ENCODE peak calls at places on chromosomes 11 and 22, in five cellular contexts. One of them, this sample, is unnamed.
A peak's percentile ranks its signal among the peaks of the same experiment; 100 is the strongest.

GRCh38 chr11:76978818-76979217 is 55.4 kb upstream of the B3GNT6 start:
- DNase-seq in HTR-8/SVneo: no peak
- DNase-seq in GM12891: no peak
- DNase-seq in ELF-1: no peak
- DNase-seq in T-helper 9 cell: no peak
- DNase-seq in this sample: no peak

GRCh38 chr22:27378994-27379393 is 422.6 kb downstream of the MN1 start:
- DNase-seq in GM12891: no peak
- DNase-seq in HTR-8/SVneo: no peak
- DNase-seq in ELF-1: no peak
- DNase-seq in T-helper 9 cell: no peak
- DNase-seq in this sample: no peak

GRCh38 chr11:72202571-72202970 is 10.6 kb downstream of the FOLR1 start:
- DNase-seq in GM12891: no peak
- DNase-seq in T-helper 9 cell: no peak
- DNase-seq in ELF-1: no peak
- DNase-seq in HTR-8/SVneo: no peak
- DNase-seq in this sample: no peak

GRCh38 chr11:72069787-72070251 is 10.5 kb downstream of the NUMA1 start:
- DNase-seq in GM12891: no peak
- DNase-seq in ELF-1: peak; percentile 53
- DNase-seq in HTR-8/SVneo: peak; percentile 84
- DNase-seq in T-helper 9 cell: no peak
- DNase-seq in this sample: no peak

GRCh38 chr11:60970369-60970774 is 1.1 kb upstream of the CD6 start:
- DNase-seq in HTR-8/SVneo: no peak
- DNase-seq in GM12891: peak; percentile 58
- DNase-seq in T-helper 9 cell: peak; percentile 81
- DNase-seq in ELF-1: peak; percentile 61
- DNase-seq in this sample: peak; percentile 50

GRCh38 chr22:36419177-36419911 is 31.6 kb upstream of the MYH9 start:
- DNase-seq in ELF-1: peak; percentile 89
- DNase-seq in HTR-8/SVneo: no peak
- DNase-seq in T-helper 9 cell: no peak
- DNase-seq in GM12891: no peak
- DNase-seq in this sample: no peak

GRCh38 chr11:122229078-122229477 is 113.1 kb upstream of the BLID start:
- DNase-seq in HTR-8/SVneo: no peak
- DNase-seq in T-helper 9 cell: no peak
- DNase-seq in ELF-1: no peak
- DNase-seq in GM12891: no peak
- DNase-seq in this sample: no peak

GRCh38 chr11:44601471-44602370 is 36.3 kb downstream of the CD82 start:
- DNase-seq in ELF-1: no peak
- DNase-seq in HTR-8/SVneo: no peak
- DNase-seq in GM12891: no peak
- DNase-seq in T-helper 9 cell: no peak
- DNase-seq in this sample: no peak

GRCh38 chr22:17199131-17199731 is 20.0 kb downstream of the ADA2 start:
- DNase-seq in GM12891: no peak
- DNase-seq in ELF-1: peak; percentile 90
- DNase-seq in HTR-8/SVneo: no peak
- DNase-seq in T-helper 9 cell: no peak
- DNase-seq in this sample: peak; percentile 39

GRCh38 chr22:41177040-41177625 is 28.0 kb upstream of the L3MBTL2 start:
- DNase-seq in ELF-1: no peak
- DNase-seq in HTR-8/SVneo: no peak
- DNase-seq in T-helper 9 cell: no peak
- DNase-seq in GM12891: no peak
- DNase-seq in this sample: no peak

GRCh38 chr11:34337016-34337415 is 20.8 kb downstream of the ABTB2 start:
- DNase-seq in T-helper 9 cell: no peak
- DNase-seq in GM12891: no peak
- DNase-seq in ELF-1: no peak
- DNase-seq in HTR-8/SVneo: no peak
- DNase-seq in this sample: no peak

GRCh38 chr22:37126882-37127281 is 17.4 kb upstream of the TMPRSS6 start:
- DNase-seq in GM12891: no peak
- DNase-seq in T-helper 9 cell: no peak
- DNase-seq in HTR-8/SVneo: no peak
- DNase-seq in ELF-1: peak; percentile 34
- DNase-seq in this sample: no peak

GRCh38 chr22:30636226-30637077 is 871 bp downstream of the SLC35E4 start:
- DNase-seq in T-helper 9 cell: no peak
- DNase-seq in ELF-1: peak; percentile 68
- DNase-seq in HTR-8/SVneo: no peak
- DNase-seq in GM12891: no peak
- DNase-seq in this sample: no peak

GRCh38 chr11:10493041-10493663 is 38.1 kb downstream of the AMPD3 start:
- DNase-seq in T-helper 9 cell: no peak
- DNase-seq in ELF-1: no peak
- DNase-seq in HTR-8/SVneo: no peak
- DNase-seq in GM12891: no peak
- DNase-seq in this sample: no peak

GRCh38 chr22:38180841-38181452 is 683 bp downstream of the PLA2G6 start:
- DNase-seq in GM12891: no peak
- DNase-seq in ELF-1: peak; percentile 81
- DNase-seq in T-helper 9 cell: peak; percentile 29
- DNase-seq in HTR-8/SVneo: no peak
- DNase-seq in this sample: no peak

GRCh38 chr11:116112031-116112935 is 608.1 kb upstream of the CADM1 start:
- DNase-seq in T-helper 9 cell: no peak
- DNase-seq in GM12891: no peak
- DNase-seq in ELF-1: no peak
- DNase-seq in HTR-8/SVneo: no peak
- DNase-seq in this sample: no peak

GRCh38 chr11:64844330-64845124 is at the start of gene CDC42BPG:
- DNase-seq in ELF-1: peak; percentile 66
- DNase-seq in GM12891: peak; percentile 91
- DNase-seq in T-helper 9 cell: peak; percentile 65
- DNase-seq in HTR-8/SVneo: peak; percentile 61
- DNase-seq in this sample: peak; percentile 94

GRCh38 chr22:25090225-25090651 is 109.4 kb upstream of the CRYBB3 start:
- DNase-seq in HTR-8/SVneo: no peak
- DNase-seq in ELF-1: no peak
- DNase-seq in T-helper 9 cell: no peak
- DNase-seq in GM12891: no peak
- DNase-seq in this sample: no peak

GRCh38 chr22:46977656-46978343 is 215.3 kb downstream of the TBC1D22A start:
- DNase-seq in GM12891: no peak
- DNase-seq in ELF-1: peak; percentile 24
- DNase-seq in T-helper 9 cell: no peak
- DNase-seq in HTR-8/SVneo: no peak
- DNase-seq in this sample: no peak

GRCh38 chr22:19448076-19448607 is 631 bp upstream of the C22orf39 start:
- DNase-seq in HTR-8/SVneo: peak; percentile 48
- DNase-seq in GM12891: peak; percentile 53
- DNase-seq in ELF-1: no peak
- DNase-seq in T-helper 9 cell: peak; percentile 5
- DNase-seq in this sample: peak; percentile 58

GRCh38 chr11:104694259-104695070 is 203.8 kb downstream of the CASP12 start:
- DNase-seq in ELF-1: peak; percentile 2
- DNase-seq in GM12891: no peak
- DNase-seq in HTR-8/SVneo: peak; percentile 36
- DNase-seq in T-helper 9 cell: no peak
- DNase-seq in this sample: no peak

GRCh38 chr22:40263191-40263590 is 83.1 kb upstream of the ADSL start:
- DNase-seq in HTR-8/SVneo: no peak
- DNase-seq in ELF-1: no peak
- DNase-seq in T-helper 9 cell: no peak
- DNase-seq in GM12891: peak; percentile 17
- DNase-seq in this sample: no peak

GRCh38 chr22:46542011-46542985 is 4.9 kb upstream of the CELSR1 start:
- DNase-seq in ELF-1: peak; percentile 85
- DNase-seq in HTR-8/SVneo: peak; percentile 90
- DNase-seq in GM12891: peak; percentile 95
- DNase-seq in T-helper 9 cell: peak; percentile 54
- DNase-seq in this sample: no peak

GRCh38 chr11:129259950-129260349 is 67.8 kb upstream of the ARHGAP32 start:
- DNase-seq in T-helper 9 cell: no peak
- DNase-seq in ELF-1: no peak
- DNase-seq in HTR-8/SVneo: no peak
- DNase-seq in GM12891: no peak
- DNase-seq in this sample: no peak

GRCh38 chr11:127074151-127074761 is 73.7 kb upstream of the KIRREL3 start:
- DNase-seq in T-helper 9 cell: no peak
- DNase-seq in HTR-8/SVneo: peak; percentile 62
- DNase-seq in ELF-1: peak; percentile 52
- DNase-seq in GM12891: peak; percentile 11
- DNase-seq in this sample: peak; percentile 25

GRCh38 chr22:50656122-50657070 is 16.2 kb upstream of the SHANK3 start:
- DNase-seq in ELF-1: peak; percentile 34
- DNase-seq in GM12891: no peak
- DNase-seq in HTR-8/SVneo: peak; percentile 83
- DNase-seq in T-helper 9 cell: no peak
- DNase-seq in this sample: no peak

GRCh38 chr11:92413757-92414513 is 189.3 kb downstream of the FAT3 start:
- DNase-seq in HTR-8/SVneo: no peak
- DNase-seq in GM12891: no peak
- DNase-seq in T-helper 9 cell: no peak
- DNase-seq in ELF-1: no peak
- DNase-seq in this sample: no peak

GRCh38 chr11:2802389-2803185 is 83.0 kb downstream of the CDKN1C start:
- DNase-seq in T-helper 9 cell: no peak
- DNase-seq in HTR-8/SVneo: no peak
- DNase-seq in GM12891: no peak
- DNase-seq in ELF-1: no peak
- DNase-seq in this sample: no peak

GRCh38 chr11:117146521-117146920 is 2.4 kb downstream of the PAFAH1B2 start:
- DNase-seq in T-helper 9 cell: no peak
- DNase-seq in HTR-8/SVneo: no peak
- DNase-seq in GM12891: no peak
- DNase-seq in ELF-1: peak; percentile 60
- DNase-seq in this sample: no peak

GRCh38 chr11:44033411-44033850 is 14.3 kb upstream of the ACCSL start:
- DNase-seq in HTR-8/SVneo: no peak
- DNase-seq in T-helper 9 cell: no peak
- DNase-seq in GM12891: no peak
- DNase-seq in ELF-1: no peak
- DNase-seq in this sample: no peak

GRCh38 chr11:96391698-96392307 is 2.0 kb downstream of the JRKL start:
- DNase-seq in HTR-8/SVneo: no peak
- DNase-seq in GM12891: no peak
- DNase-seq in ELF-1: no peak
- DNase-seq in T-helper 9 cell: no peak
- DNase-seq in this sample: no peak

GRCh38 chr11:61791737-61792309 is 576 bp downstream of the TMEM258 start:
- DNase-seq in GM12891: no peak
- DNase-seq in HTR-8/SVneo: peak; percentile 71
- DNase-seq in ELF-1: peak; percentile 77
- DNase-seq in T-helper 9 cell: no peak
- DNase-seq in this sample: peak; percentile 59

GRCh38 chr11:96111308-96111707 is 187.4 kb upstream of the MTMR2 start:
- DNase-seq in ELF-1: no peak
- DNase-seq in T-helper 9 cell: no peak
- DNase-seq in HTR-8/SVneo: no peak
- DNase-seq in GM12891: no peak
- DNase-seq in this sample: no peak

GRCh38 chr11:64081663-64082442 is 46.1 kb downstream of the FLRT1 start:
- DNase-seq in GM12891: no peak
- DNase-seq in T-helper 9 cell: no peak
- DNase-seq in ELF-1: no peak
- DNase-seq in HTR-8/SVneo: no peak
- DNase-seq in this sample: peak; percentile 93

GRCh38 chr22:24459911-24460310 is 32.5 kb downstream of the ADORA2A start:
- DNase-seq in HTR-8/SVneo: no peak
- DNase-seq in GM12891: no peak
- DNase-seq in ELF-1: no peak
- DNase-seq in T-helper 9 cell: no peak
- DNase-seq in this sample: no peak

GRCh38 chr11:119584193-119585037 is 144.6 kb downstream of the NECTIN1 start:
- DNase-seq in HTR-8/SVneo: peak; percentile 77
- DNase-seq in GM12891: peak; percentile 27
- DNase-seq in T-helper 9 cell: no peak
- DNase-seq in ELF-1: peak; percentile 93
- DNase-seq in this sample: peak; percentile 36

GRCh38 chr22:31137721-31138120 is 2.6 kb downstream of the PLA2G3 start:
- DNase-seq in ELF-1: no peak
- DNase-seq in GM12891: no peak
- DNase-seq in HTR-8/SVneo: no peak
- DNase-seq in T-helper 9 cell: no peak
- DNase-seq in this sample: no peak

GRCh38 chr11:119169272-119169719 is 771 bp downstream of the NLRX1 start:
- DNase-seq in T-helper 9 cell: no peak
- DNase-seq in ELF-1: peak; percentile 89
- DNase-seq in HTR-8/SVneo: peak; percentile 48
- DNase-seq in GM12891: peak; percentile 52
- DNase-seq in this sample: peak; percentile 26

GRCh38 chr22:29635734-29636357 is 32.4 kb downstream of the NF2 start:
- DNase-seq in GM12891: no peak
- DNase-seq in T-helper 9 cell: no peak
- DNase-seq in HTR-8/SVneo: peak; percentile 25
- DNase-seq in ELF-1: no peak
- DNase-seq in this sample: peak; percentile 1

GRCh38 chr11:1402776-1403620 is 13.3 kb downstream of the BRSK2 start:
- DNase-seq in T-helper 9 cell: no peak
- DNase-seq in GM12891: no peak
- DNase-seq in ELF-1: no peak
- DNase-seq in HTR-8/SVneo: no peak
- DNase-seq in this sample: no peak